ENCODE peak calls at places on chromosomes 2 and 18, in six cellular contexts. F, C, K, R, O and Y are unnamed samples.
A peak's percentile ranks its signal among the peaks of the same experiment; 100 is the strongest.

GRCh38 chr2:98736464-98736889 is 5.5 kb upstream of the MGAT4A start:
- DNase-seq in F (no peak), C (no peak), K (no peak), R (no peak), O (no peak), Y (peak; percentile 26)

GRCh38 chr18:79941473-79942119 is 9.9 kb downstream of the SLC66A2 start:
- DNase-seq in F (no peak), C (no peak), K (peak; percentile 37), R (no peak), O (peak; percentile 2), Y (no peak)

GRCh38 chr18:51066273-51066672 is 36.3 kb downstream of the SMAD4 start:
- DNase-seq in F (no peak), C (no peak), K (no peak), R (no peak), O (no peak), Y (no peak)

GRCh38 chr2:101038455-101039255 is 36.6 kb downstream of the RPL31 start:
- DNase-seq in F (peak; percentile 75), C (no peak), K (no peak), R (no peak), O (no peak), Y (no peak)

GRCh38 chr2:176508984-176509383 is 239.7 kb downstream of the MTX2 start:
- DNase-seq in F (no peak), C (no peak), K (no peak), R (no peak), O (no peak), Y (no peak)

GRCh38 chr2:19807346-19807745 is 94.4 kb downstream of the TTC32 start:
- DNase-seq in F (no peak), C (no peak), K (no peak), R (no peak), O (no peak), Y (no peak)

GRCh38 chr2:200658278-200658864 is 72.6 kb downstream of the AOX1 start:
- DNase-seq in F (peak; percentile 46), C (no peak), K (no peak), R (no peak), O (no peak), Y (no peak)

GRCh38 chr2:239136762-239137161 is 264.1 kb downstream of the HDAC4 start:
- DNase-seq in F (no peak), C (no peak), K (no peak), R (no peak), O (no peak), Y (no peak)

GRCh38 chr2:178865121-178865520 is 57.9 kb upstream of the TTN start:
- DNase-seq in F (no peak), C (no peak), K (no peak), R (no peak), O (no peak), Y (no peak)

GRCh38 chr18:48409591-48410094 is 460 bp upstream of the ZBTB7C start:
- DNase-seq in F (peak; percentile 47), C (peak; percentile 26), K (no peak), R (no peak), O (no peak), Y (no peak)

GRCh38 chr2:186431306-186431705 is 54.8 kb upstream of the ZC3H15 start:
- DNase-seq in F (no peak), C (no peak), K (no peak), R (no peak), O (no peak), Y (no peak)

GRCh38 chr2:21382980-21383520 is 259.3 kb downstream of the TDRD15 start:
- DNase-seq in F (no peak), C (no peak), K (no peak), R (no peak), O (no peak), Y (no peak)

GRCh38 chr18:50560681-50561629 is 1.1 kb downstream of the MAPK4 start:
- DNase-seq in F (peak; percentile 40), C (peak; percentile 2), K (no peak), R (no peak), O (no peak), Y (no peak)

GRCh38 chr18:70301667-70302066 is 12.8 kb downstream of the SOCS6 start:
- DNase-seq in F (no peak), C (no peak), K (no peak), R (no peak), O (no peak), Y (no peak)

GRCh38 chr2:217685255-217685605 is 317.6 kb downstream of the TNS1 start:
- DNase-seq in F (peak; percentile 91), C (no peak), K (peak; percentile 77), R (no peak), O (no peak), Y (no peak)